ENCODE peak calls at places on chromosomes 13 and 19, in five cellular contexts. One of them, this sample, is unnamed.
A peak's percentile ranks its signal among the peaks of the same experiment; 100 is the strongest.

GRCh38 chr19:58033741-58034475 is at the start of gene ZSCAN1:
- DNase-seq in cardiac fibroblast: peak; percentile 79
- DNase-seq in lower leg skin: peak; percentile 87
- DNase-seq in PC-3: no peak
- DNase-seq in heart right ventricle: peak; percentile 95
- DNase-seq in this sample: no peak

GRCh38 chr13:76871332-76871945 is 14.8 kb downstream of the KCTD12 start:
- DNase-seq in heart right ventricle: no peak
- DNase-seq in PC-3: peak; percentile 75
- DNase-seq in lower leg skin: no peak
- DNase-seq in cardiac fibroblast: no peak
- DNase-seq in this sample: no peak

GRCh38 chr13:97223711-97224461 is 1.8 kb downstream of the MBNL2 start:
- DNase-seq in heart right ventricle: peak; percentile 30
- DNase-seq in lower leg skin: no peak
- DNase-seq in PC-3: peak; percentile 72
- DNase-seq in cardiac fibroblast: peak; percentile 95
- DNase-seq in this sample: peak; percentile 81

GRCh38 chr13:79871594-79871993 is 390.6 kb downstream of the NDFIP2 start:
- DNase-seq in lower leg skin: no peak
- DNase-seq in PC-3: no peak
- DNase-seq in heart right ventricle: no peak
- DNase-seq in cardiac fibroblast: no peak
- DNase-seq in this sample: no peak

GRCh38 chr13:78265098-78265497 is 338.3 kb downstream of the POU4F1 start:
- DNase-seq in heart right ventricle: no peak
- DNase-seq in cardiac fibroblast: no peak
- DNase-seq in PC-3: no peak
- DNase-seq in lower leg skin: no peak
- DNase-seq in this sample: no peak

GRCh38 chr19:29851769-29852521 is 40.2 kb downstream of the CCNE1 start:
- DNase-seq in lower leg skin: no peak
- DNase-seq in heart right ventricle: no peak
- DNase-seq in cardiac fibroblast: no peak
- DNase-seq in PC-3: no peak
- DNase-seq in this sample: no peak

GRCh38 chr13:65913173-65913572 is 1317.0 kb downstream of the PCDH9 start:
- DNase-seq in PC-3: peak; percentile 83
- DNase-seq in heart right ventricle: no peak
- DNase-seq in cardiac fibroblast: peak; percentile 87
- DNase-seq in lower leg skin: no peak
- DNase-seq in this sample: peak; percentile 41

GRCh38 chr13:113981611-113982295 is 7.9 kb upstream of the C13orf46 start:
- DNase-seq in lower leg skin: peak; percentile 83
- DNase-seq in heart right ventricle: no peak
- DNase-seq in cardiac fibroblast: no peak
- DNase-seq in PC-3: no peak
- DNase-seq in this sample: no peak

GRCh38 chr19:8001995-8002849 is 3.2 kb downstream of the ELAVL1 start:
- DNase-seq in lower leg skin: peak; percentile 97
- DNase-seq in cardiac fibroblast: peak; percentile 87
- DNase-seq in heart right ventricle: peak; percentile 84
- DNase-seq in PC-3: peak; percentile 97
- DNase-seq in this sample: peak; percentile 10

GRCh38 chr19:43651758-43652545 is 12.3 kb upstream of the CADM4 start:
- DNase-seq in PC-3: peak; percentile 59
- DNase-seq in lower leg skin: no peak
- DNase-seq in cardiac fibroblast: peak; percentile 79
- DNase-seq in heart right ventricle: peak; percentile 35
- DNase-seq in this sample: no peak

GRCh38 chr13:41050041-41050440 is 11.3 kb upstream of the WBP4 start:
- DNase-seq in heart right ventricle: no peak
- DNase-seq in PC-3: no peak
- DNase-seq in lower leg skin: no peak
- DNase-seq in cardiac fibroblast: peak; percentile 18
- DNase-seq in this sample: no peak

GRCh38 chr19:51786651-51787494 is 8.1 kb upstream of the FPR3 start:
- DNase-seq in lower leg skin: no peak
- DNase-seq in PC-3: no peak
- DNase-seq in cardiac fibroblast: no peak
- DNase-seq in heart right ventricle: no peak
- DNase-seq in this sample: no peak

GRCh38 chr19:480016-480855 is 16.1 kb upstream of the MADCAM1 start:
- DNase-seq in PC-3: peak; percentile 79
- DNase-seq in cardiac fibroblast: peak; percentile 47
- DNase-seq in lower leg skin: peak; percentile 93
- DNase-seq in heart right ventricle: peak; percentile 84
- DNase-seq in this sample: no peak

GRCh38 chr13:100517706-100518105 is 70.9 kb downstream of the GGACT start:
- DNase-seq in lower leg skin: no peak
- DNase-seq in heart right ventricle: no peak
- DNase-seq in cardiac fibroblast: no peak
- DNase-seq in PC-3: no peak
- DNase-seq in this sample: no peak

GRCh38 chr13:75217949-75218348 is 264.0 kb downstream of the TBC1D4 start:
- DNase-seq in heart right ventricle: no peak
- DNase-seq in cardiac fibroblast: peak; percentile 70
- DNase-seq in PC-3: peak; percentile 3
- DNase-seq in lower leg skin: no peak
- DNase-seq in this sample: peak; percentile 69

GRCh38 chr19:53865523-53865917 is 2.2 kb upstream of the MYADM start:
- DNase-seq in cardiac fibroblast: no peak
- DNase-seq in heart right ventricle: no peak
- DNase-seq in PC-3: no peak
- DNase-seq in lower leg skin: no peak
- DNase-seq in this sample: no peak

GRCh38 chr19:13864513-13865242 is 12.3 kb upstream of the NANOS3 start:
- DNase-seq in lower leg skin: no peak
- DNase-seq in PC-3: no peak
- DNase-seq in heart right ventricle: no peak
- DNase-seq in cardiac fibroblast: no peak
- DNase-seq in this sample: no peak

GRCh38 chr19:49676136-49676689 is 858 bp upstream of the PRMT1 start:
- DNase-seq in lower leg skin: peak; percentile 97
- DNase-seq in heart right ventricle: peak; percentile 80
- DNase-seq in PC-3: peak; percentile 86
- DNase-seq in cardiac fibroblast: peak; percentile 97
- DNase-seq in this sample: peak; percentile 81

GRCh38 chr13:27542220-27542619 is 78.1 kb downstream of the LNX2 start:
- DNase-seq in heart right ventricle: no peak
- DNase-seq in cardiac fibroblast: no peak
- DNase-seq in PC-3: no peak
- DNase-seq in lower leg skin: no peak
- DNase-seq in this sample: no peak

GRCh38 chr13:89568276-89568675 is 1779.2 kb upstream of the MIR17HG start:
- DNase-seq in lower leg skin: no peak
- DNase-seq in cardiac fibroblast: no peak
- DNase-seq in PC-3: peak; percentile 2
- DNase-seq in heart right ventricle: no peak
- DNase-seq in this sample: no peak

GRCh38 chr13:31179241-31179640 is 17.5 kb upstream of the HSPH1 start:
- DNase-seq in cardiac fibroblast: no peak
- DNase-seq in heart right ventricle: no peak
- DNase-seq in lower leg skin: no peak
- DNase-seq in PC-3: no peak
- DNase-seq in this sample: no peak

GRCh38 chr13:24203726-24204295 is 43.3 kb downstream of the SPATA13 start:
- DNase-seq in heart right ventricle: no peak
- DNase-seq in lower leg skin: no peak
- DNase-seq in PC-3: peak; percentile 7
- DNase-seq in cardiac fibroblast: no peak
- DNase-seq in this sample: no peak

GRCh38 chr13:59879281-59879680 is 284.4 kb downstream of the DIAPH3 start:
- DNase-seq in heart right ventricle: no peak
- DNase-seq in PC-3: no peak
- DNase-seq in cardiac fibroblast: no peak
- DNase-seq in lower leg skin: no peak
- DNase-seq in this sample: no peak

GRCh38 chr19:47653856-47654255 is 44.9 kb downstream of the BICRA start:
- DNase-seq in cardiac fibroblast: no peak
- DNase-seq in heart right ventricle: no peak
- DNase-seq in PC-3: no peak
- DNase-seq in lower leg skin: no peak
- DNase-seq in this sample: no peak

GRCh38 chr13:77492982-77493381 is 42.5 kb upstream of the SCEL start:
- DNase-seq in heart right ventricle: no peak
- DNase-seq in cardiac fibroblast: peak; percentile 46
- DNase-seq in lower leg skin: no peak
- DNase-seq in PC-3: peak; percentile 69
- DNase-seq in this sample: no peak

GRCh38 chr13:60332682-60333081 is 64.3 kb upstream of the TDRD3 start:
- DNase-seq in PC-3: no peak
- DNase-seq in heart right ventricle: no peak
- DNase-seq in cardiac fibroblast: no peak
- DNase-seq in lower leg skin: no peak
- DNase-seq in this sample: no peak

GRCh38 chr13:86085890-86086289 is 286.7 kb upstream of the SLITRK6 start:
- DNase-seq in cardiac fibroblast: no peak
- DNase-seq in PC-3: peak; percentile 13
- DNase-seq in heart right ventricle: no peak
- DNase-seq in lower leg skin: no peak
- DNase-seq in this sample: no peak

DNA sequence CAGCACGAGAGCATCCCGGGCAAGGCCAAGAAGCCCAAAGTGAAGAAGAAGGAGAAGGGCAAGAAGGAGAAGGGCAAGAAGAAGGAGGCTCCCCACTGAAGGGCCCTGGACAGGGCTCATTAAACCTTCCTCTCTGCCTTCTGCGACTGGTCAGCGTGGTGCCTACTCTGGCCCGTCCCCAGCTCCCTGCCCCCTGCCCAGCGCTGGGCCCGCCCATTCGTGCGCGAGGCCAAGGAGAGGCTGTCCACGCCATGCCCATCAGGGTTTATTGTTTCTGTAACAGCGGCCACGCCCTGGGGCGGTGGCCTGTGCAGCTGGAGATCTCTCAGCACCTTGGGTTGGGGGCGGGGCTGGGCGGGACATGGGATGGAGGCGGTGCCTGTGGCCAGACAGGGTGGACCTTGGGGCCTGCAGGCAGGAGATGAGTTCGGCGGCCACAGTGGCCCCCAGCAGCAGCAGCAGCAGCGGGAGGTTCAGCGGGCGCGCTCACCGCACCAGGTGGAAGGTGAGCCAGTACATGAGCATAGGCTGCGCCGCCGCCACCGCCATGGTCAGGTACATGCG is 897 bp downstream of the C19orf33 start:
- DNase-seq in PC-3: peak; percentile 95
- DNase-seq in heart right ventricle: peak; percentile 44
- DNase-seq in cardiac fibroblast: peak; percentile 59
- DNase-seq in lower leg skin: no peak
- DNase-seq in this sample: no peak
- H3K4me3 ChIP-seq in PC-3: peak overlapping the region; percentile 84
- H3K4me3 ChIP-seq in heart right ventricle: no peak overlapping the region
- H3K4me3 ChIP-seq in cardiac fibroblast: no peak overlapping the region
- H3K4me3 ChIP-seq in lower leg skin: no peak overlapping the region
- H3K4me3 ChIP-seq in this sample: no peak overlapping the region

DNA sequence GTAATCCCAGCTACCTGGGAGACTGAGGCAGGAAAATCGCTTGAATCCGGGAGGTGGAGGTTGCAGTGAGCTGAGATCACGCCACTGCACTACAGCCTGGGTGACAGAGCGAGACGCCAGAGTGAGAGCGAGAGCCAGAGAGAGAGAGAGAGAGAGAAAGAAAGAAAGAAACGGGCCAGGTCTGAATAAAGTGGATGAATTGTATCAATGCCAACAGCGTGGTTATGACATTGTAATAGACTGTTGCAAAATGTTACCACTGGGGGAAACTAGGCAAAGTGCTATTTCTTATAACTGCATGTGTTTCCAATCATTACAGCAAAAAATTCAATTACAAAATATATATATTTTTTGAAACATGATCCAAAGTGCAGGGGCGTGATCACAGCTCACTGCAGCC is 11.8 kb upstream of the BTBD2 start:
- DNase-seq in PC-3: peak; percentile 28
- DNase-seq in heart right ventricle: no peak
- DNase-seq in cardiac fibroblast: peak; percentile 87
- DNase-seq in lower leg skin: no peak
- DNase-seq in this sample: peak; percentile 80
- TF ChIP-seq CTCF in PC-3: no peak
- TF ChIP-seq CTCF in heart right ventricle: no peak
- TF ChIP-seq CTCF in cardiac fibroblast: peak; percentile 9
- TF ChIP-seq CTCF in lower leg skin: no peak
- TF ChIP-seq CTCF in this sample: no peak

GRCh38 chr19:2719232-2719735 is 1.9 kb downstream of the DIRAS1 start:
- DNase-seq in lower leg skin: no peak
- DNase-seq in heart right ventricle: no peak
- DNase-seq in cardiac fibroblast: no peak
- DNase-seq in PC-3: no peak
- DNase-seq in this sample: no peak
- H3K4me3 ChIP-seq in lower leg skin: no peak overlapping the region
- H3K4me3 ChIP-seq in heart right ventricle: no peak overlapping the region
- H3K4me3 ChIP-seq in cardiac fibroblast: no peak overlapping the region
- H3K4me3 ChIP-seq in PC-3: no peak overlapping the region
- H3K4me3 ChIP-seq in this sample: no peak overlapping the region

GRCh38 chr13:111269508-111269907 is 50.9 kb upstream of the TEX29 start:
- DNase-seq in cardiac fibroblast: no peak
- DNase-seq in heart right ventricle: no peak
- DNase-seq in PC-3: no peak
- DNase-seq in lower leg skin: no peak
- DNase-seq in this sample: no peak
- TF ChIP-seq CTCF in cardiac fibroblast: no peak
- TF ChIP-seq CTCF in heart right ventricle: no peak
- TF ChIP-seq CTCF in PC-3: no peak
- TF ChIP-seq CTCF in lower leg skin: no peak
- TF ChIP-seq CTCF in this sample: no peak

GRCh38 chr13:112067121-112067741 is at the start of gene SOX1:
- DNase-seq in cardiac fibroblast: no peak
- DNase-seq in heart right ventricle: no peak
- DNase-seq in PC-3: no peak
- DNase-seq in lower leg skin: no peak
- DNase-seq in this sample: no peak
- H3K4me3 ChIP-seq in cardiac fibroblast: no peak within 1 kb of the TSS
- H3K4me3 ChIP-seq in heart right ventricle: peak within 1 kb of the TSS; percentile 10
- H3K4me3 ChIP-seq in PC-3: no peak within 1 kb of the TSS
- H3K4me3 ChIP-seq in lower leg skin: no peak within 1 kb of the TSS
- H3K4me3 ChIP-seq in this sample: no peak within 1 kb of the TSS

GRCh38 chr19:5271145-5271544 is 69.5 kb downstream of the PTPRS start:
- DNase-seq in PC-3: peak; percentile 37
- DNase-seq in heart right ventricle: no peak
- DNase-seq in lower leg skin: no peak
- DNase-seq in cardiac fibroblast: no peak
- DNase-seq in this sample: no peak
- TF ChIP-seq CTCF in PC-3: peak; percentile 41
- TF ChIP-seq CTCF in heart right ventricle: no peak
- TF ChIP-seq CTCF in lower leg skin: no peak
- TF ChIP-seq CTCF in cardiac fibroblast: peak; percentile 25
- TF ChIP-seq CTCF in this sample: peak; percentile 20

DNA sequence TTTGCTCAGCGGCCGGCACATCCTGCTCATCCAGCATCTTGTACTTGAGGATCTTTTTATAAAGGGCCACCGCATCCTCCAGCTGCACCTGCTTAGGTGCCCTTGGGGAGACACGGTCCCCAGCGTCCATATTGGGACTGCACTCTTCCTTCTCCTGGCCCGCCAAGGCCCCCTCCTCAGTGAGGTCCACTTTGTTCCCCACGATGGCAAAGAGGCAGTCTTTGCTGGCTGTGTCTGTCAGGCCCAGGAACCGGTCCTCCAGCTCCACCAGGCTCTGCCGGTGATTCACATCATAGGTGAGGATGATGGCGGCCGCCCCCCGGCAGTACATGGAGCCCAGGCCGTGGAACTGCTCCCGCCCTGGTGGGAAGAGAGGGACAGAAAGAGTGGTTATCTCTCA is 37.7 kb downstream of the RAB20 start:
- DNase-seq in heart right ventricle: no peak
- DNase-seq in PC-3: no peak
- DNase-seq in lower leg skin: no peak
- DNase-seq in cardiac fibroblast: no peak
- DNase-seq in this sample: no peak
- H3K4me3 ChIP-seq in heart right ventricle: no peak overlapping the region
- H3K4me3 ChIP-seq in PC-3: no peak overlapping the region
- H3K4me3 ChIP-seq in lower leg skin: no peak overlapping the region
- H3K4me3 ChIP-seq in cardiac fibroblast: no peak overlapping the region
- H3K4me3 ChIP-seq in this sample: no peak overlapping the region